ENCODE peak calls at places on chromosomes 13 and 19, in ten cellular contexts. V is anterior cingulate cortex; K is NCI-H1105 treated with DMSO at 0.1 percent for 48 hours; Y is smooth muscle cell of the brain vasculature; X is H7; P is AG08395; R is activated CD4-positive, alpha-beta T cell treated with anti-CD3 and anti-CD28 coated beads for 24 hours; A is PC-3; G is activated naive CD8-positive, alpha-beta T cell treated with anti-CD3 and anti-CD28 coated beads, Interleukin-2, amount 10 ng/mL, durations not matched to agents 7 days and 5 days; E is GDM1. O is an unnamed sample.

GRCh38 chr19:8041553-8041952 is 11.0 kb upstream of the CCL25 start:
- DNase-seq in K (no peak), V (no peak), R (no peak), E (no peak), X (peak; percentile 10), A (no peak), G (no peak), Y (no peak), P (no peak), O (no peak)

GRCh38 chr19:31289976-31290375 is 59.3 kb downstream of the TSHZ3 start:
- DNase-seq in G (no peak), A (no peak), R (no peak), X (no peak), V (no peak), P (no peak), E (no peak), K (no peak), Y (no peak), O (no peak)

GRCh38 chr19:30046522-30046921 is 104.5 kb downstream of the URI1 start:
- DNase-seq in P (no peak), R (no peak), X (no peak), G (no peak), Y (no peak), E (peak; percentile 42), V (no peak), A (peak; percentile 36), K (peak; percentile 74), O (no peak)

GRCh38 chr13:43303040-43303729 is 279.8 kb downstream of the DNAJC15 start:
- DNase-seq in A (peak; percentile 50), E (peak; percentile 76), Y (no peak), X (peak; percentile 71), K (peak; percentile 33), R (no peak), G (no peak), P (peak; percentile 60), V (peak; percentile 47), O (peak; percentile 13)

GRCh38 chr13:111860161-111860560 is 206.8 kb upstream of the SOX1 start:
- DNase-seq in K (no peak), G (no peak), X (no peak), E (no peak), A (no peak), R (no peak), V (no peak), Y (no peak), P (no peak), O (no peak)

GRCh38 chr19:18473003-18473705 is 35.2 kb upstream of the ISYNA1 start:
- DNase-seq in V (no peak), P (no peak), E (no peak), A (no peak), K (no peak), G (no peak), R (no peak), X (no peak), Y (no peak), O (no peak)

GRCh38 chr13:111337206-111337605 is 16.8 kb downstream of the TEX29 start:
- DNase-seq in P (peak; percentile 91), X (no peak), Y (peak; percentile 17), K (no peak), G (no peak), R (no peak), A (peak; percentile 41), E (no peak), V (no peak), O (no peak)

GRCh38 chr19:36916991-36917390 is 859 bp downstream of the ZNF568 start:
- DNase-seq in P (peak; percentile 31), V (peak; percentile 0), X (no peak), G (peak; percentile 34), Y (no peak), R (no peak), K (no peak), A (no peak), E (no peak), O (no peak)

GRCh38 chr13:43364210-43365041 is 341.0 kb downstream of the DNAJC15 start:
- DNase-seq in Y (no peak), G (no peak), X (no peak), E (no peak), A (no peak), R (no peak), V (no peak), P (peak; percentile 43), K (no peak), O (no peak)

GRCh38 chr13:93736909-93737308 is 510.3 kb downstream of the GPC6 start:
- DNase-seq in P (no peak), R (no peak), K (no peak), E (no peak), V (no peak), X (no peak), Y (no peak), A (no peak), G (no peak), O (no peak)

GRCh38 chr13:108948269-108948671 is 318.9 kb downstream of the MYO16 start:
- DNase-seq in Y (peak; percentile 75), K (no peak), A (peak; percentile 67), X (no peak), G (no peak), E (no peak), R (no peak), P (no peak), V (no peak), O (no peak)

GRCh38 chr19:54207908-54208783 is 7.5 kb downstream of the RPS9 start:
- DNase-seq in A (peak; percentile 35), K (no peak), G (no peak), V (no peak), P (no peak), R (no peak), Y (no peak), E (peak; percentile 97), X (peak; percentile 64), O (peak; percentile 32)

GRCh38 chr13:27830010-27830409 is 37.7 kb downstream of the GSX1 start:
- DNase-seq in G (peak; percentile 83), A (peak; percentile 57), X (peak; percentile 95), E (peak; percentile 24), R (peak; percentile 43), Y (no peak), P (peak; percentile 53), V (peak; percentile 2), K (peak; percentile 7), O (peak; percentile 74)

GRCh38 chr19:3642987-3643386 is 16.4 kb upstream of the CACTIN start:
- DNase-seq in K (no peak), X (peak; percentile 91), V (no peak), E (no peak), G (no peak), Y (no peak), P (no peak), A (no peak), R (peak; percentile 17), O (no peak)

GRCh38 chr19:50039968-50040367 is 14.2 kb downstream of the ZNF473 start:
- DNase-seq in Y (no peak), X (no peak), A (no peak), P (peak; percentile 8), K (no peak), V (no peak), E (no peak), R (no peak), G (no peak), O (peak; percentile 62)

GRCh38 chr19:14139944-14140343 is 3.6 kb upstream of the ASF1B start:
- DNase-seq in P (no peak), X (no peak), G (no peak), V (no peak), R (no peak), E (no peak), K (no peak), Y (no peak), A (no peak), O (no peak)

GRCh38 chr19:35029737-35030256 is 473 bp upstream of the SCN1B start:
- DNase-seq in V (no peak), P (no peak), R (no peak), E (no peak), K (no peak), G (no peak), X (peak; percentile 80), Y (no peak), A (no peak), O (no peak)

GRCh38 chr13:68347220-68347619 is 1117.1 kb upstream of the PCDH9 start:
- DNase-seq in X (no peak), E (no peak), V (no peak), G (no peak), P (no peak), R (no peak), K (no peak), A (no peak), Y (no peak), O (no peak)

GRCh38 chr19:13057147-13057572 is 45.5 kb downstream of the LYL1 start:
- DNase-seq in R (no peak), X (peak; percentile 71), K (peak; percentile 87), P (no peak), G (no peak), E (no peak), V (no peak), A (peak; percentile 34), Y (no peak), O (no peak)

GRCh38 chr19:32223595-32224370 is 121.6 kb upstream of the ZNF507 start:
- DNase-seq in E (no peak), P (no peak), G (peak; percentile 33), R (no peak), X (peak; percentile 69), Y (no peak), V (no peak), K (peak; percentile 32), A (no peak), O (no peak)

GRCh38 chr13:112752711-112753541 is 63.1 kb downstream of the ATP11A start:
- DNase-seq in R (no peak), G (no peak), E (peak; percentile 45), V (peak; percentile 55), X (no peak), K (no peak), A (no peak), P (no peak), Y (no peak), O (no peak)

GRCh38 chr13:33637978-33638743 is 179.8 kb upstream of the RFC3 start:
- DNase-seq in R (no peak), E (no peak), A (peak; percentile 53), V (no peak), X (no peak), G (no peak), K (no peak), Y (no peak), P (peak; percentile 58), O (no peak)